ENCODE peak calls at places on chromosomes 5 and 9, in four cellular contexts. One of them, this sample, is unnamed.

GRCh38 chr9:124012368-124013262 is 1.0 kb downstream of the LHX2 start:
- DNase-seq in activated T-helper 9 cell treated with anti-CD3 and anti-CD28 coated beads, Interleukin-2, amount 50 U/mL, for 16 hours: no peak
- DNase-seq in NCI-H526: no peak
- DNase-seq in NCI-H2029: no peak
- DNase-seq in this sample: no peak

GRCh38 chr5:1107167-1108007 is 4.5 kb downstream of the SLC12A7 start:
- DNase-seq in activated T-helper 9 cell treated with anti-CD3 and anti-CD28 coated beads, Interleukin-2, amount 50 U/mL, for 16 hours: no peak
- DNase-seq in NCI-H526: no peak
- DNase-seq in NCI-H2029: no peak
- DNase-seq in this sample: no peak

GRCh38 chr9:129497064-129497836 is 123.7 kb downstream of the C9orf50 start:
- DNase-seq in activated T-helper 9 cell treated with anti-CD3 and anti-CD28 coated beads, Interleukin-2, amount 50 U/mL, for 16 hours: no peak
- DNase-seq in NCI-H526: peak; percentile 84
- DNase-seq in NCI-H2029: peak; percentile 58
- DNase-seq in this sample: peak; percentile 33

GRCh38 chr5:137531266-137531665 is 32.1 kb upstream of the SPOCK1 start:
- DNase-seq in activated T-helper 9 cell treated with anti-CD3 and anti-CD28 coated beads, Interleukin-2, amount 50 U/mL, for 16 hours: no peak
- DNase-seq in NCI-H526: no peak
- DNase-seq in NCI-H2029: no peak
- DNase-seq in this sample: no peak

GRCh38 chr5:105088961-105089360 is 1526.4 kb upstream of the NUDT12 start:
- DNase-seq in activated T-helper 9 cell treated with anti-CD3 and anti-CD28 coated beads, Interleukin-2, amount 50 U/mL, for 16 hours: no peak
- DNase-seq in NCI-H526: no peak
- DNase-seq in NCI-H2029: no peak
- DNase-seq in this sample: no peak

GRCh38 chr9:117414906-117415583 is at the start of gene ASTN2:
- DNase-seq in activated T-helper 9 cell treated with anti-CD3 and anti-CD28 coated beads, Interleukin-2, amount 50 U/mL, for 16 hours: no peak
- DNase-seq in NCI-H526: peak; percentile 71
- DNase-seq in NCI-H2029: no peak
- DNase-seq in this sample: no peak

GRCh38 chr9:91760906-91761305 is 189.1 kb downstream of the ROR2 start:
- DNase-seq in activated T-helper 9 cell treated with anti-CD3 and anti-CD28 coated beads, Interleukin-2, amount 50 U/mL, for 16 hours: no peak
- DNase-seq in NCI-H526: no peak
- DNase-seq in NCI-H2029: no peak
- DNase-seq in this sample: no peak

GRCh38 chr5:163914911-163915310 is 409.5 kb downstream of the MAT2B start:
- DNase-seq in activated T-helper 9 cell treated with anti-CD3 and anti-CD28 coated beads, Interleukin-2, amount 50 U/mL, for 16 hours: no peak
- DNase-seq in NCI-H526: peak; percentile 92
- DNase-seq in NCI-H2029: no peak
- DNase-seq in this sample: no peak

GRCh38 chr9:95874989-95875304 is 544 bp upstream of the ERCC6L2 start:
- DNase-seq in activated T-helper 9 cell treated with anti-CD3 and anti-CD28 coated beads, Interleukin-2, amount 50 U/mL, for 16 hours: peak; percentile 43
- DNase-seq in NCI-H526: peak; percentile 46
- DNase-seq in NCI-H2029: peak; percentile 38
- DNase-seq in this sample: peak; percentile 44

GRCh38 chr5:124702442-124703024 is 43.9 kb downstream of the ZNF608 start:
- DNase-seq in activated T-helper 9 cell treated with anti-CD3 and anti-CD28 coated beads, Interleukin-2, amount 50 U/mL, for 16 hours: no peak
- DNase-seq in NCI-H526: peak; percentile 43
- DNase-seq in NCI-H2029: no peak
- DNase-seq in this sample: no peak

GRCh38 chr5:138466900-138467710 is 1.8 kb downstream of the EGR1 start:
- DNase-seq in activated T-helper 9 cell treated with anti-CD3 and anti-CD28 coated beads, Interleukin-2, amount 50 U/mL, for 16 hours: no peak
- DNase-seq in NCI-H526: no peak
- DNase-seq in NCI-H2029: no peak
- DNase-seq in this sample: no peak

GRCh38 chr9:71886015-71886414 is 25.0 kb downstream of the ABHD17B start:
- DNase-seq in activated T-helper 9 cell treated with anti-CD3 and anti-CD28 coated beads, Interleukin-2, amount 50 U/mL, for 16 hours: no peak
- DNase-seq in NCI-H526: no peak
- DNase-seq in NCI-H2029: no peak
- DNase-seq in this sample: no peak

GRCh38 chr9:95044731-95045508 is 272.6 kb downstream of the FANCC start:
- DNase-seq in activated T-helper 9 cell treated with anti-CD3 and anti-CD28 coated beads, Interleukin-2, amount 50 U/mL, for 16 hours: no peak
- DNase-seq in NCI-H526: no peak
- DNase-seq in NCI-H2029: no peak
- DNase-seq in this sample: no peak

GRCh38 chr9:86512929-86513328 is 158.7 kb upstream of the TUT7 start:
- DNase-seq in activated T-helper 9 cell treated with anti-CD3 and anti-CD28 coated beads, Interleukin-2, amount 50 U/mL, for 16 hours: no peak
- DNase-seq in NCI-H526: no peak
- DNase-seq in NCI-H2029: no peak
- DNase-seq in this sample: no peak

GRCh38 chr9:68669189-68669588 is 35.9 kb upstream of the PIP5K1B start:
- DNase-seq in activated T-helper 9 cell treated with anti-CD3 and anti-CD28 coated beads, Interleukin-2, amount 50 U/mL, for 16 hours: no peak
- DNase-seq in NCI-H526: no peak
- DNase-seq in NCI-H2029: peak; percentile 80
- DNase-seq in this sample: no peak

GRCh38 chr9:21709464-21710058 is 92.9 kb upstream of the MTAP start:
- DNase-seq in activated T-helper 9 cell treated with anti-CD3 and anti-CD28 coated beads, Interleukin-2, amount 50 U/mL, for 16 hours: peak; percentile 19
- DNase-seq in NCI-H526: peak; percentile 64
- DNase-seq in NCI-H2029: peak; percentile 40
- DNase-seq in this sample: no peak

GRCh38 chr5:124212949-124213348 is 533.5 kb downstream of the ZNF608 start:
- DNase-seq in activated T-helper 9 cell treated with anti-CD3 and anti-CD28 coated beads, Interleukin-2, amount 50 U/mL, for 16 hours: no peak
- DNase-seq in NCI-H526: no peak
- DNase-seq in NCI-H2029: peak; percentile 4
- DNase-seq in this sample: no peak

GRCh38 chr5:36751881-36752280 is 124.7 kb upstream of the NIPBL start:
- DNase-seq in activated T-helper 9 cell treated with anti-CD3 and anti-CD28 coated beads, Interleukin-2, amount 50 U/mL, for 16 hours: no peak
- DNase-seq in NCI-H526: peak; percentile 30
- DNase-seq in NCI-H2029: no peak
- DNase-seq in this sample: no peak

GRCh38 chr9:124306098-124306735 is 48.5 kb downstream of the NEK6 start:
- DNase-seq in activated T-helper 9 cell treated with anti-CD3 and anti-CD28 coated beads, Interleukin-2, amount 50 U/mL, for 16 hours: no peak
- DNase-seq in NCI-H526: no peak
- DNase-seq in NCI-H2029: no peak
- DNase-seq in this sample: peak; percentile 89

GRCh38 chr9:92746567-92747458 is 17.8 kb downstream of the BICD2 start:
- DNase-seq in activated T-helper 9 cell treated with anti-CD3 and anti-CD28 coated beads, Interleukin-2, amount 50 U/mL, for 16 hours: no peak
- DNase-seq in NCI-H526: no peak
- DNase-seq in NCI-H2029: no peak
- DNase-seq in this sample: no peak

GRCh38 chr9:125674981-125675973 is 31.7 kb downstream of the MAPKAP1 start:
- DNase-seq in activated T-helper 9 cell treated with anti-CD3 and anti-CD28 coated beads, Interleukin-2, amount 50 U/mL, for 16 hours: no peak
- DNase-seq in NCI-H526: no peak
- DNase-seq in NCI-H2029: peak; percentile 7
- DNase-seq in this sample: peak; percentile 95

GRCh38 chr5:76384189-76384588 is 18.9 kb upstream of the IQGAP2 start:
- DNase-seq in activated T-helper 9 cell treated with anti-CD3 and anti-CD28 coated beads, Interleukin-2, amount 50 U/mL, for 16 hours: no peak
- DNase-seq in NCI-H526: no peak
- DNase-seq in NCI-H2029: no peak
- DNase-seq in this sample: no peak

GRCh38 chr9:120783611-120784047 is 9.6 kb downstream of the FBXW2 start:
- DNase-seq in activated T-helper 9 cell treated with anti-CD3 and anti-CD28 coated beads, Interleukin-2, amount 50 U/mL, for 16 hours: no peak
- DNase-seq in NCI-H526: no peak
- DNase-seq in NCI-H2029: no peak
- DNase-seq in this sample: no peak

GRCh38 chr9:110287289-110287680 is 31.0 kb upstream of the TXN start:
- DNase-seq in activated T-helper 9 cell treated with anti-CD3 and anti-CD28 coated beads, Interleukin-2, amount 50 U/mL, for 16 hours: no peak
- DNase-seq in NCI-H526: no peak
- DNase-seq in NCI-H2029: no peak
- DNase-seq in this sample: no peak

GRCh38 chr5:121424976-121425375 is 426.7 kb upstream of the FTMT start:
- DNase-seq in activated T-helper 9 cell treated with anti-CD3 and anti-CD28 coated beads, Interleukin-2, amount 50 U/mL, for 16 hours: no peak
- DNase-seq in NCI-H526: no peak
- DNase-seq in NCI-H2029: no peak
- DNase-seq in this sample: no peak

GRCh38 chr9:81669011-81669739 is 20.2 kb downstream of the TLE1 start:
- DNase-seq in activated T-helper 9 cell treated with anti-CD3 and anti-CD28 coated beads, Interleukin-2, amount 50 U/mL, for 16 hours: no peak
- DNase-seq in NCI-H526: no peak
- DNase-seq in NCI-H2029: no peak
- DNase-seq in this sample: no peak

GRCh38 chr9:84301851-84302250 is 38.7 kb downstream of the SLC28A3 start:
- DNase-seq in activated T-helper 9 cell treated with anti-CD3 and anti-CD28 coated beads, Interleukin-2, amount 50 U/mL, for 16 hours: no peak
- DNase-seq in NCI-H526: no peak
- DNase-seq in NCI-H2029: no peak
- DNase-seq in this sample: peak; percentile 85